ENCODE peak calls at places on chromosomes 2 and 18, in four cellular contexts. One of them, this sample, is unnamed.

GRCh38 chr2:102615620-102616436 is 3.5 kb upstream of the SLC9A2 start:
- DNase-seq in fibroblast of pulmonary artery: peak
- DNase-seq in osteocyte: no peak
- DNase-seq in B cell: no peak
- DNase-seq in this sample: no peak

GRCh38 chr2:236971131-236971850 is 114.4 kb upstream of the COPS8 start:
- DNase-seq in B cell: no peak
- DNase-seq in fibroblast of pulmonary artery: no peak
- DNase-seq in osteocyte: no peak
- DNase-seq in this sample: no peak

GRCh38 chr2:205646680-205647079 is 35.6 kb upstream of the NRP2 start:
- DNase-seq in B cell: peak
- DNase-seq in fibroblast of pulmonary artery: no peak
- DNase-seq in osteocyte: no peak
- DNase-seq in this sample: no peak

GRCh38 chr2:9462872-9463697 is 11.3 kb upstream of the IAH1 start:
- DNase-seq in B cell: no peak
- DNase-seq in osteocyte: peak
- DNase-seq in fibroblast of pulmonary artery: no peak
- DNase-seq in this sample: no peak

GRCh38 chr2:144382848-144383247 is 137.1 kb downstream of the ZEB2 start:
- DNase-seq in fibroblast of pulmonary artery: peak
- DNase-seq in osteocyte: no peak
- DNase-seq in B cell: peak
- DNase-seq in this sample: no peak

GRCh38 chr2:60407398-60407797 is 146.1 kb downstream of the BCL11A start:
- DNase-seq in B cell: no peak
- DNase-seq in osteocyte: no peak
- DNase-seq in fibroblast of pulmonary artery: no peak
- DNase-seq in this sample: no peak

GRCh38 chr2:212891580-212891979 is 259.8 kb downstream of the IKZF2 start:
- DNase-seq in B cell: no peak
- DNase-seq in fibroblast of pulmonary artery: no peak
- DNase-seq in osteocyte: no peak
- DNase-seq in this sample: no peak

GRCh38 chr2:132593171-132593570 is 76.8 kb downstream of the LYPD1 start:
- DNase-seq in fibroblast of pulmonary artery: no peak
- DNase-seq in B cell: no peak
- DNase-seq in osteocyte: peak
- DNase-seq in this sample: no peak

GRCh38 chr2:214103199-214104001 is 307.5 kb upstream of the VWC2L start:
- DNase-seq in B cell: no peak
- DNase-seq in fibroblast of pulmonary artery: no peak
- DNase-seq in osteocyte: no peak
- DNase-seq in this sample: no peak

GRCh38 chr2:200314976-200315567 is 8.6 kb downstream of the SPATS2L start:
- DNase-seq in osteocyte: no peak
- DNase-seq in fibroblast of pulmonary artery: peak
- DNase-seq in B cell: no peak
- DNase-seq in this sample: no peak

GRCh38 chr2:227853204-227853629 is 18.2 kb upstream of the DAW1 start:
- DNase-seq in B cell: no peak
- DNase-seq in osteocyte: no peak
- DNase-seq in fibroblast of pulmonary artery: peak
- DNase-seq in this sample: no peak

GRCh38 chr2:241929551-241930490 is 60.3 kb downstream of the RTP5 start:
- DNase-seq in fibroblast of pulmonary artery: no peak
- DNase-seq in osteocyte: no peak
- DNase-seq in B cell: no peak
- DNase-seq in this sample: no peak

GRCh38 chr2:39954346-39954745 is 175.3 kb upstream of the THUMPD2 start:
- DNase-seq in B cell: no peak
- DNase-seq in fibroblast of pulmonary artery: peak
- DNase-seq in osteocyte: no peak
- DNase-seq in this sample: no peak

GRCh38 chr2:102449370-102449974 is 23.6 kb upstream of the SLC9A4 start:
- DNase-seq in fibroblast of pulmonary artery: peak
- DNase-seq in osteocyte: no peak
- DNase-seq in B cell: no peak
- DNase-seq in this sample: no peak

GRCh38 chr2:143081616-143082015 is 47.6 kb upstream of the ARHGAP15 start:
- DNase-seq in osteocyte: no peak
- DNase-seq in B cell: no peak
- DNase-seq in fibroblast of pulmonary artery: no peak
- DNase-seq in this sample: no peak

GRCh38 chr2:150091896-150092295 is 395.6 kb downstream of the RND3 start:
- DNase-seq in osteocyte: no peak
- DNase-seq in B cell: no peak
- DNase-seq in fibroblast of pulmonary artery: no peak
- DNase-seq in this sample: no peak

GRCh38 chr2:230925443-230925878 is 419 bp upstream of the GPR55 start:
- DNase-seq in osteocyte: no peak
- DNase-seq in B cell: no peak
- DNase-seq in fibroblast of pulmonary artery: no peak
- DNase-seq in this sample: no peak

DNA sequence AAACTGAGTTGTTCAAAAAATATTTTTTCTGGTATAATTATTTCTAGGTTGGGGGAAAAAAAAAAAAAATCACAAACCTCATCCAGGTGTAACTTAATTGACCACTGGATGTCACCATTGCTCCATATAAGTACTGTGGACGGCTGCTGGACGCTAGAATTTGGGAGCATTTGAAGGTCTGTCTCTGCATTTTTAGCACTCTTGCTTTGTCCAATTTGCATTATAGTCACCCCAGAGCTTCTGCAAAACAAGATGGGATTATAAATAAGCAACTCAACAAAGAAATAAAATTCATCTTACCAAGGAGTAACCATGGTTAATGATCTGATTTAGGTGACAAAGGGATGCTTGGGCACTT is 83.7 kb downstream of the HRH4 start:
- DNase-seq in fibroblast of pulmonary artery: peak
- DNase-seq in osteocyte: no peak
- DNase-seq in B cell: no peak
- DNase-seq in this sample: no peak
- TF ChIP-seq CTCF in fibroblast of pulmonary artery: peak
- TF ChIP-seq CTCF in osteocyte: peak
- TF ChIP-seq CTCF in B cell: no peak
- TF ChIP-seq CTCF in this sample: peak

DNA sequence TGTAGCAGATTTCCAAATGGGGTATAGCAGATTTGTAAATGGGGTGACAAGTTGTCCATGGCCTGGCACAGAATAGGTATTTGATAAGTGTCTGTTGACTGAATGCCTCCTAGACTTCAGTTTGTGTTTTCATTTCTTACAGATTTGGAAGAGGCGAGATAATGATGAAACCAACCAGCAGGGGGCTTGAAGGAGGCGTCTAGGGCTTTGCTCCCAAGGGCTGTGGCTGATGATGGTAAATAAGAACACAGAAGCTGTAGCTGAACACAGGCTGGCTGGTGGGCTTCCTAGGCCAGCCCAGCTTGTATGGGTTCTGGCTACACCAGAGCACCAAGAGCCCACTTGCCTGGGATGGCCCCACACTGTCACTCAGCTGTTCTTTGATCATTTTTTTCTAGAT is 19.4 kb downstream of the SFTPB start:
- DNase-seq in fibroblast of pulmonary artery: peak
- DNase-seq in osteocyte: no peak
- DNase-seq in B cell: no peak
- DNase-seq in this sample: no peak
- TF ChIP-seq CTCF in fibroblast of pulmonary artery: peak
- TF ChIP-seq CTCF in osteocyte: peak
- TF ChIP-seq CTCF in B cell: peak
- TF ChIP-seq CTCF in this sample: peak

DNA sequence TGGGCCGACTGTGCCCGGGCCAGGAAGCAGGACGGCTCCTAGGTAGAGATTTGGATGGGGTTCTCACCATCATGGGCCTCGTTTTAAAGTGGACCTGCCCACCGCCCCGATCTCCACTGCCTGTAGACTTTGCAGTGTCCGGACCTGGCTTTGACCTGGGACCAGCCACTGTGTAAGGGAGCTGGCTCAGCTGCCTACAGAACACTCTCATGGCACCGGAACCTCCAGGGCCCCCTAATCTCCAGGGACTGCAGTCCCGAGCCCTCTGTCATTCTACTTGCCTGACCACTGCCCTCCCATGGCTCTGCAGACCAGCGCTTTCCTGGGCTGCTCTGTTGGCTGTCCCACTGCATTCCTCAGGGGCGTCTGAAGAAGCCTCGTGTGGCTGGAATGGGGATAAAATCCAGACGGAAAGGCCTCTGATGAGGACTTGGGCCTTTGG is 120.8 kb downstream of the GLI2 start:
- DNase-seq in B cell: no peak
- DNase-seq in osteocyte: no peak
- DNase-seq in fibroblast of pulmonary artery: peak
- DNase-seq in this sample: no peak
- TF ChIP-seq CTCF in B cell: no peak
- TF ChIP-seq CTCF in osteocyte: peak
- TF ChIP-seq CTCF in fibroblast of pulmonary artery: peak
- TF ChIP-seq CTCF in this sample: peak

DNA sequence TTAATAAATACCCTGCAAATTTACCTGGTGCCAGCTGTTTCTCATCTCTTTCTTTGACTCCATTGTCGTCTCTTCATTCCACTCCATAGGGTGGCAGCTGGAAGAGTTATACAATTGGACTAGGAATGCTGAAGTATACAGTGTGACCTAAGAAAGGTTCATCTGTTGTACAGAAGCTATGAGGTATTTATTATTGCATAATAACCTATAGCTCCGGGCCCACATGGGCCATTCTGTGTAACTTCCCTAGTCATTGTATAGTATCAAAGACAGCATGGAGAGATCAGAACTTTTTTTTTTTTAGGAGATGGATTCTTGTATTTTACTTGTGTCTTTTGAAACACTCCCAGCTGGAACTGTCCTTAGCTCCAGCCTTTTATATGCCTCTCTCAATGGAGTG is 26.2 kb downstream of the BMP10 start:
- DNase-seq in osteocyte: no peak
- DNase-seq in B cell: no peak
- DNase-seq in fibroblast of pulmonary artery: no peak
- DNase-seq in this sample: no peak
- TF ChIP-seq CTCF in osteocyte: no peak
- TF ChIP-seq CTCF in B cell: no peak
- TF ChIP-seq CTCF in fibroblast of pulmonary artery: no peak
- TF ChIP-seq CTCF in this sample: no peak

DNA sequence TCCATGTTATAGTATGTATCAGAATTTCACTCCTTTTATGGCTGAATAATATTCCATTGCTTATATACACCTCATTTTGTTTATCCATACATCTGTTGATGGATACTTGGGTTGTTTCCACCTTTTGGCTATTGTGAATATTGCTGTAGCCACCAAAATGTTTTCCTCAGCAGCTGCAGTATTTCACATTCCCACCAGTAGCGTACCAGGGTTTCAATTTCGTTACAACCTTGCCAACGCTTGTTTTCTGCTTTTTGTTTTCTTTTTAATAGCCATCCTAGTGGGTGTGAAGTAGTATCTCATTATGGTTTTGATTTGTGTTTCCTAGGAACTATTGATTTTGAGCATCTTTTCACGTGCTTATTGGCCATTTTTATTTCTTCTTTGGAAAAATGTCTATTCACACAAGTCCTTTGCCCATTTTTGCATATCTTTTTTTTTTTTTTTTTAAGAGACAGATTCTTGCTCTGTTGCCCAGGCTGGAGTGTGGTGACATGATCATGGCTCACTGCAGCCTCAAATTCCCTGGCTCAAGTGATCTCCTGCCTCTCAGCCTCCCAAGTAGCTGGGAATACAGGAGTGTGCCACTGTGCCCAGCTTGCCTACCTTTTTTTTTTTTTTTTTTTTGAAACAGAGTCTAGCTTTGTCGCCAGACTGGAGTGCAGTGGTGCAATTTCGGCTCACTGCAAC is 14.2 kb downstream of the UBXN2A start:
- DNase-seq in fibroblast of pulmonary artery: peak
- DNase-seq in osteocyte: no peak
- DNase-seq in B cell: no peak
- DNase-seq in this sample: no peak
- TF ChIP-seq CTCF in fibroblast of pulmonary artery: peak
- TF ChIP-seq CTCF in osteocyte: no peak
- TF ChIP-seq CTCF in B cell: no peak
- TF ChIP-seq CTCF in this sample: no peak